ENCODE peak calls at places on chromosome 2, in five cellular contexts. H, D, Q, T and U are unnamed samples.

GRCh38 chr2:109222825-109223471 is 93.9 kb downstream of the SH3RF3 start:
- DNase-seq in H (no peak), D (no peak), Q (no peak), T (peak; percentile 31), U (no peak)

GRCh38 chr2:45047301-45047700 is 38.0 kb upstream of the SIX2 start:
- DNase-seq in H (no peak), D (no peak), Q (no peak), T (no peak), U (no peak)

GRCh38 chr2:205011031-205011430 is 465.8 kb downstream of the PARD3B start:
- DNase-seq in H (no peak), D (no peak), Q (no peak), T (no peak), U (no peak)

GRCh38 chr2:136392897-136393296 is 274.9 kb upstream of the CXCR4 start:
- DNase-seq in H (no peak), D (no peak), Q (no peak), T (no peak), U (no peak)

GRCh38 chr2:46632349-46632748 is 153.0 kb downstream of the TMEM247 start:
- DNase-seq in H (no peak), D (no peak), Q (no peak), T (no peak), U (peak; percentile 70)

GRCh38 chr2:156333274-156333950 is 891 bp upstream of the NR4A2 start:
- DNase-seq in H (no peak), D (no peak), Q (no peak), T (no peak), U (no peak)

GRCh38 chr2:97748397-97748796 is 35.0 kb downstream of the ZAP70 start:
- DNase-seq in H (peak; percentile 65), D (no peak), Q (peak; percentile 30), T (peak; percentile 86), U (peak; percentile 23)

GRCh38 chr2:199659207-199659606 is 191.8 kb downstream of the FTCDNL1 start:
- DNase-seq in H (no peak), D (peak; percentile 24), Q (peak; percentile 30), T (peak; percentile 41), U (peak; percentile 5)

GRCh38 chr2:31535753-31536152 is 45.0 kb downstream of the SRD5A2 start:
- DNase-seq in H (no peak), D (no peak), Q (no peak), T (no peak), U (no peak)